ENCODE peak calls at places on chromosomes 12 and 14, in ten cellular contexts. S is iPS-NIHi11; U is bronchial epithelial cell; I is activated T-cell treated with anti-CD3 and anti-CD28 coated beads, Interleukin-2, amount 50 U/mL, for 24 hours; E is LNCaP clone FGC; Z is KBM-7; P is Calu3; N is EL; X is activated CD4-positive, alpha-beta T cell treated with anti-CD3 and anti-CD28 coated beads, Interleukin-2, amount 50 U/mL, for 4 hours; K is NCI-H226. Q is an unnamed sample.

GRCh38 chr14:64942531-64943111 is at the start of gene GPX2:
- DNase-seq in S (no peak), U (peak), I (no peak), E (no peak), Z (no peak), P (peak), N (no peak), X (no peak), K (no peak), Q (no peak)

GRCh38 chr12:82090188-82090587 is 268.0 kb downstream of the CCDC59 start:
- DNase-seq in S (no peak), U (no peak), I (no peak), E (no peak), Z (no peak), P (no peak), N (no peak), X (no peak), K (no peak), Q (no peak)

GRCh38 chr14:95725685-95726336 is 11.9 kb upstream of the TCL1A start:
- DNase-seq in S (no peak), U (no peak), I (no peak), E (no peak), Z (no peak), P (no peak), N (no peak), X (no peak), K (no peak), Q (no peak)

GRCh38 chr12:6372403-6373003 is 2.9 kb downstream of the SCNN1A start:
- DNase-seq in S (no peak), U (peak), I (no peak), E (no peak), Z (peak), P (peak), N (peak), X (no peak), K (peak), Q (peak)

GRCh38 chr14:23793532-23793931 is 157.4 kb downstream of the DHRS2 start:
- DNase-seq in S (no peak), U (no peak), I (no peak), E (no peak), Z (no peak), P (no peak), N (no peak), X (no peak), K (no peak), Q (no peak)

GRCh38 chr14:51873221-51873893 is 12.9 kb downstream of the GNG2 start:
- DNase-seq in S (no peak), U (peak), I (no peak), E (no peak), Z (no peak), P (peak), N (peak), X (no peak), K (peak), Q (peak)

GRCh38 chr12:6701078-6701768 is 608 bp upstream of the PIANP start:
- DNase-seq in S (no peak), U (no peak), I (no peak), E (no peak), Z (no peak), P (no peak), N (peak), X (no peak), K (no peak), Q (no peak)

GRCh38 chr14:54182419-54183040 is 214.3 kb upstream of the CDKN3 start:
- DNase-seq in S (no peak), U (peak), I (no peak), E (no peak), Z (no peak), P (peak), N (peak), X (no peak), K (peak), Q (no peak)

GRCh38 chr14:95886366-95886765 is 9.7 kb downstream of the TUNAR start:
- DNase-seq in S (no peak), U (no peak), I (no peak), E (no peak), Z (no peak), P (no peak), N (no peak), X (no peak), K (no peak), Q (no peak)

GRCh38 chr12:112868459-112869041 is 38.2 kb upstream of the OAS1 start:
- DNase-seq in S (peak), U (peak), I (no peak), E (no peak), Z (no peak), P (peak), N (no peak), X (no peak), K (no peak), Q (no peak)

GRCh38 chr12:30822385-30823139 is 67.8 kb upstream of the CAPRIN2 start:
- DNase-seq in S (peak), U (no peak), I (peak), E (no peak), Z (no peak), P (peak), N (peak), X (no peak), K (no peak), Q (peak)

GRCh38 chr12:68081561-68081960 is 78.0 kb downstream of the IFNG start:
- DNase-seq in S (no peak), U (no peak), I (no peak), E (no peak), Z (no peak), P (no peak), N (no peak), X (no peak), K (no peak), Q (no peak)

GRCh38 chr12:4540633-4541032 is 1.9 kb downstream of the RAD51AP1 start:
- DNase-seq in S (no peak), U (no peak), I (no peak), E (no peak), Z (peak), P (no peak), N (no peak), X (no peak), K (no peak), Q (peak)

GRCh38 chr14:104175811-104176210 is 37.4 kb downstream of the KIF26A start:
- DNase-seq in S (no peak), U (no peak), I (no peak), E (no peak), Z (no peak), P (no peak), N (no peak), X (no peak), K (no peak), Q (no peak)

GRCh38 chr12:7154042-7154441 is 23.9 kb downstream of the CLSTN3 start:
- DNase-seq in S (no peak), U (peak), I (no peak), E (no peak), Z (no peak), P (no peak), N (no peak), X (no peak), K (no peak), Q (no peak)

GRCh38 chr14:37142835-37143499 is 29.4 kb downstream of the SLC25A21 start:
- DNase-seq in S (no peak), U (peak), I (no peak), E (no peak), Z (no peak), P (no peak), N (peak), X (no peak), K (no peak), Q (peak)

GRCh38 chr12:110680032-110680431 is 8.9 kb downstream of the HVCN1 start:
- DNase-seq in S (no peak), U (peak), I (no peak), E (no peak), Z (no peak), P (no peak), N (no peak), X (no peak), K (no peak), Q (no peak)

GRCh38 chr12:11723993-11724392 is 74.5 kb downstream of the ETV6 start:
- DNase-seq in S (peak), U (no peak), I (no peak), E (no peak), Z (no peak), P (no peak), N (no peak), X (no peak), K (no peak), Q (peak)

GRCh38 chr12:131082795-131083194 is 129.1 kb downstream of the ADGRD1 start:
- DNase-seq in S (no peak), U (no peak), I (no peak), E (no peak), Z (no peak), P (no peak), N (no peak), X (no peak), K (no peak), Q (no peak)

GRCh38 chr12:22121224-22121623 is 75.2 kb downstream of the CMAS start:
- DNase-seq in S (peak), U (no peak), I (no peak), E (no peak), Z (no peak), P (peak), N (no peak), X (no peak), K (no peak), Q (peak)

GRCh38 chr12:104279164-104279563 is 24.4 kb upstream of the EID3 start:
- DNase-seq in S (no peak), U (no peak), I (no peak), E (no peak), Z (no peak), P (no peak), N (no peak), X (no peak), K (no peak), Q (no peak)

GRCh38 chr14:75232597-75232996 is 46.0 kb upstream of the FOS start:
- DNase-seq in S (no peak), U (no peak), I (no peak), E (no peak), Z (no peak), P (no peak), N (no peak), X (peak), K (no peak), Q (no peak)

GRCh38 chr12:5758347-5758746 is 186.7 kb downstream of the ANO2 start:
- DNase-seq in S (no peak), U (no peak), I (no peak), E (no peak), Z (no peak), P (no peak), N (no peak), X (no peak), K (no peak), Q (no peak)

GRCh38 chr12:68334136-68334535 is 2.0 kb upstream of the MDM1 start:
- DNase-seq in S (no peak), U (no peak), I (peak), E (no peak), Z (no peak), P (peak), N (no peak), X (no peak), K (no peak), Q (peak)

GRCh38 chr12:4169959-4170358 is 103.6 kb upstream of the CCND2 start:
- DNase-seq in S (no peak), U (no peak), I (no peak), E (no peak), Z (no peak), P (no peak), N (no peak), X (no peak), K (no peak), Q (no peak)

GRCh38 chr12:96235497-96235826 is 41.3 kb downstream of the ELK3 start:
- DNase-seq in S (no peak), U (no peak), I (no peak), E (no peak), Z (no peak), P (no peak), N (no peak), X (no peak), K (no peak), Q (no peak)

GRCh38 chr12:5171701-5172100 is 128.0 kb downstream of the KCNA5 start:
- DNase-seq in S (peak), U (peak), I (no peak), E (peak), Z (peak), P (peak), N (peak), X (no peak), K (no peak), Q (peak)

GRCh38 chr12:1580526-1580925 is 13.9 kb downstream of the FBXL14 start:
- DNase-seq in S (no peak), U (no peak), I (no peak), E (no peak), Z (no peak), P (no peak), N (no peak), X (no peak), K (no peak), Q (no peak)

GRCh38 chr12:27969901-27970390 is 2.6 kb downstream of the PTHLH start:
- DNase-seq in S (peak), U (peak), I (peak), E (no peak), Z (peak), P (peak), N (peak), X (peak), K (peak), Q (peak)

GRCh38 chr12:43655586-43655985 is 103.0 kb downstream of the PUS7L start:
- DNase-seq in S (no peak), U (peak), I (no peak), E (no peak), Z (no peak), P (no peak), N (peak), X (no peak), K (peak), Q (peak)

GRCh38 chr14:35416108-35416750 is 11.7 kb upstream of the NFKBIA start:
- DNase-seq in S (no peak), U (no peak), I (peak), E (no peak), Z (no peak), P (no peak), N (peak), X (peak), K (no peak), Q (no peak)

GRCh38 chr12:41983896-41984295 is 160.8 kb downstream of the GXYLT1 start:
- DNase-seq in S (peak), U (no peak), I (no peak), E (no peak), Z (no peak), P (no peak), N (no peak), X (no peak), K (no peak), Q (no peak)

GRCh38 chr12:108000111-108000510 is 129.0 kb upstream of the WSCD2 start:
- DNase-seq in S (no peak), U (no peak), I (no peak), E (no peak), Z (no peak), P (no peak), N (no peak), X (no peak), K (no peak), Q (no peak)

GRCh38 chr12:15545329-15545728 is 223.0 kb downstream of the PTPRO start:
- DNase-seq in S (no peak), U (no peak), I (no peak), E (no peak), Z (no peak), P (no peak), N (no peak), X (no peak), K (no peak), Q (peak)

GRCh38 chr12:2667716-2668440 is 126.9 kb upstream of the FKBP4 start:
- DNase-seq in S (no peak), U (no peak), I (no peak), E (no peak), Z (no peak), P (no peak), N (no peak), X (no peak), K (no peak), Q (no peak)

GRCh38 chr12:71440393-71441349 is 1.1 kb downstream of the LGR5 start:
- DNase-seq in S (peak), U (no peak), I (no peak), E (no peak), Z (peak), P (peak), N (peak), X (no peak), K (no peak), Q (peak)